ENCODE peak calls at places on chromosomes 2 and 18, in ten cellular contexts. W, B, P, U, A, Q, K, D, R and X are unnamed samples.

GRCh38 chr2:96143231-96143847 is 1.9 kb downstream of the DUSP2 start:
- DNase-seq in W (no peak), B (no peak), P (no peak), U (no peak), A (no peak), Q (no peak), K (no peak), D (no peak), R (no peak), X (no peak)

GRCh38 chr2:727071-727470 is 49.9 kb upstream of the TMEM18 start:
- DNase-seq in W (no peak), B (no peak), P (no peak), U (no peak), A (no peak), Q (no peak), K (no peak), D (no peak), R (no peak), X (no peak)

GRCh38 chr2:7427293-7428060 is 510.3 kb downstream of the RNF144A start:
- DNase-seq in W (peak; percentile 66), B (no peak), P (peak; percentile 18), U (peak; percentile 33), A (no peak), Q (no peak), K (no peak), D (no peak), R (peak; percentile 74), X (peak; percentile 90)

GRCh38 chr2:231132126-231132525 is 7.3 kb upstream of the HTR2B start:
- DNase-seq in W (no peak), B (no peak), P (no peak), U (peak; percentile 53), A (no peak), Q (no peak), K (no peak), D (no peak), R (no peak), X (peak; percentile 19)

GRCh38 chr2:217023611-217024010 is 163.7 kb upstream of the TNP1 start:
- DNase-seq in W (no peak), B (no peak), P (no peak), U (no peak), A (no peak), Q (no peak), K (no peak), D (no peak), R (no peak), X (no peak)

GRCh38 chr2:117470311-117471095 is 344.0 kb upstream of the DDX18 start:
- DNase-seq in W (peak; percentile 76), B (no peak), P (no peak), U (no peak), A (no peak), Q (no peak), K (peak; percentile 58), D (peak; percentile 47), R (peak; percentile 13), X (peak; percentile 93)

GRCh38 chr2:120344991-120345975 is 653 bp upstream of the INHBB start:
- DNase-seq in W (peak; percentile 37), B (no peak), P (no peak), U (peak; percentile 18), A (no peak), Q (no peak), K (peak; percentile 62), D (no peak), R (no peak), X (peak; percentile 40)

GRCh38 chr18:55314031-55314430 is 274.0 kb downstream of the TCF4 start:
- DNase-seq in W (no peak), B (no peak), P (no peak), U (no peak), A (no peak), Q (no peak), K (no peak), D (no peak), R (peak; percentile 61), X (peak; percentile 28)

GRCh38 chr2:109320195-109320935 is 191.4 kb downstream of the SH3RF3 start:
- DNase-seq in W (no peak), B (no peak), P (no peak), U (no peak), A (no peak), Q (no peak), K (no peak), D (no peak), R (no peak), X (no peak)

GRCh38 chr18:45517181-45517741 is 98.0 kb upstream of the SLC14A2 start:
- DNase-seq in W (peak; percentile 82), B (no peak), P (no peak), U (peak; percentile 79), A (no peak), Q (no peak), K (peak; percentile 55), D (no peak), R (no peak), X (no peak)

GRCh38 chr2:59888015-59888414 is 665.4 kb downstream of the BCL11A start:
- DNase-seq in W (peak; percentile 54), B (no peak), P (no peak), U (no peak), A (no peak), Q (no peak), K (no peak), D (peak; percentile 52), R (no peak), X (peak; percentile 50)

GRCh38 chr2:33443272-33443829 is 33.1 kb upstream of the RASGRP3 start:
- DNase-seq in W (no peak), B (no peak), P (no peak), U (peak; percentile 59), A (no peak), Q (no peak), K (no peak), D (no peak), R (no peak), X (no peak)

GRCh38 chr2:235639387-235639786 is 145.5 kb downstream of the AGAP1 start:
- DNase-seq in W (peak; percentile 56), B (no peak), P (peak; percentile 77), U (peak; percentile 83), A (peak; percentile 49), Q (no peak), K (no peak), D (no peak), R (no peak), X (no peak)

GRCh38 chr18:48475635-48476549 is 62.9 kb upstream of the CTIF start:
- DNase-seq in W (peak; percentile 85), B (no peak), P (peak; percentile 63), U (peak; percentile 77), A (no peak), Q (no peak), K (peak; percentile 68), D (peak; percentile 53), R (peak; percentile 59), X (peak; percentile 88)

GRCh38 chr18:74284501-74285004 is 7.2 kb downstream of the CYB5A start:
- DNase-seq in W (no peak), B (no peak), P (no peak), U (no peak), A (no peak), Q (no peak), K (no peak), D (no peak), R (peak; percentile 60), X (no peak)

GRCh38 chr2:39609917-39610316 is 55.8 kb upstream of the TMEM178A start:
- DNase-seq in W (no peak), B (no peak), P (no peak), U (no peak), A (no peak), Q (no peak), K (no peak), D (no peak), R (no peak), X (no peak)